ENCODE peak calls at places on chromosomes 16 and 17, in eight cellular contexts. U is keratinocyte; L is gastrocnemius medialis; E is fibroblast of lung; G is CD8-positive, alpha-beta T cell; C is left ventricle myocardium inferior; F is BE2C; I is breast epithelium. M is an unnamed sample.

GRCh38 chr16:8972843-8973586 is 9.3 kb upstream of the USP7 start:
- DNase-seq in G (no peak), L (no peak), E (peak), I (no peak), C (no peak), F (no peak), U (no peak), M (peak)

GRCh38 chr17:45747907-45748306 is 36.2 kb upstream of the CRHR1 start:
- DNase-seq in I (no peak), L (no peak), U (no peak), C (no peak), G (no peak), E (no peak), F (no peak), M (no peak)

GRCh38 chr17:3502466-3502865 is 26.7 kb downstream of the ASPA start:
- DNase-seq in U (no peak), I (no peak), E (peak), F (no peak), L (no peak), C (no peak), G (no peak), M (no peak)

GRCh38 chr16:56525154-56525720 is 5.4 kb upstream of the BBS2 start:
- DNase-seq in L (no peak), E (peak), F (no peak), C (no peak), G (no peak), U (no peak), I (no peak), M (peak)

GRCh38 chr17:63843387-63844292 is 1.2 kb upstream of the SMARCD2 start:
- DNase-seq in G (no peak), F (no peak), L (no peak), E (peak), C (peak), U (no peak), I (peak), M (peak)

GRCh38 chr17:40559016-40559853 is 6.0 kb downstream of the CCR7 start:
- DNase-seq in C (no peak), E (no peak), U (no peak), I (peak), L (no peak), F (no peak), G (peak), M (peak)

GRCh38 chr17:70552230-70552981 is 383.1 kb downstream of the KCNJ2 start:
- DNase-seq in I (no peak), E (peak), U (no peak), F (no peak), C (no peak), L (peak), G (no peak), M (peak)

GRCh38 chr17:37082461-37082860 is 133.7 kb downstream of the AATF start:
- DNase-seq in U (no peak), G (no peak), C (no peak), L (no peak), E (no peak), F (no peak), I (no peak), M (no peak)

GRCh38 chr17:66829883-66830282 is 5.0 kb upstream of the CACNG5 start:
- DNase-seq in C (no peak), L (no peak), I (no peak), E (peak), U (no peak), F (no peak), G (no peak), M (no peak)

GRCh38 chr17:62631086-62631935 is 3.8 kb downstream of the MRC2 start:
- DNase-seq in I (no peak), F (no peak), E (no peak), C (no peak), L (no peak), G (no peak), U (no peak), M (no peak)

DNA sequence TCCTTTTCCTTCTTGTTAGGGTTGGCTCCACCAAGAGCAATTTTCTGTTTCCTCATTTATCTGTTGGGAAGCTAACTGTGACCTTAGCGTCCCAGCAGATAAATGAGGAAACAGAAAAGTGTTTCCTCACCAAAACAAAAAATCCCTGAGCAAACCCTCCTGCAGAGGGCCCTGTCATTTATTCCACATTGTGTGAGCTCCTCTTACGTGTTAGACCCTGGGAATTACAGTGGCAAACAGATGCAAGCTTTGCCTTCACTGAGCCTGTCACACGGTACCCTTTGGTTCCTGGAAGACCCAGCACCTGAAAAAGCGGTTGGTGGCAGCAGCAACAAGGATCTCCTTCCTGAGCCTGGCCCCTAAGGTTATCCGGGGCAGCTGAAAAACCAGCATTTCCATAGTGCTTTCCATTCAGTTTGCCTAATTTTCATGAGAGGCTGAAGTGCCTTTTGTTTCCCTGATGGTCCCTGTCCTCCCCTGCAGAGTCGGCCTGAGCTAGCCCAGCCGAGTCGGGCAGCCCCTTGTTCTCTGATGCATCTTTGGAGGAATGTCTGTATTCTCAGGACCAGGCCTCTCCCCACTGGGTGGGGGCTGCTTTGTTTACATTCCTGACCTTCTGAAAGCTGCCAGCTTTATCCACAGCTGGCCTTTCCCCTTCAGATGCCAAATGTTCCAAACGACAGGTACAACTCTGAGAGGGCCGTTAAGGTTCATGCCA is 34.7 kb downstream of the YPEL2 start:
- DNase-seq in F (no peak), G (no peak), I (no peak), E (no peak), C (no peak), U (no peak), L (no peak), M (peak)
- H3K4me3 ChIP-seq in F (no peak), G (peak), I (no peak), E (no peak), C (peak), U (no peak), L (peak), M (no peak)

GRCh38 chr17:47821424-47822379 is at the start of gene OSBPL7:
- DNase-seq in I (peak), E (peak), U (no peak), C (peak), F (peak), L (peak), G (peak), M (peak)
- TF ChIP-seq CTCF in I (no peak), E (no peak), U (no peak), C (no peak), F (peak), L (no peak), G (no peak), M (no peak)

DNA sequence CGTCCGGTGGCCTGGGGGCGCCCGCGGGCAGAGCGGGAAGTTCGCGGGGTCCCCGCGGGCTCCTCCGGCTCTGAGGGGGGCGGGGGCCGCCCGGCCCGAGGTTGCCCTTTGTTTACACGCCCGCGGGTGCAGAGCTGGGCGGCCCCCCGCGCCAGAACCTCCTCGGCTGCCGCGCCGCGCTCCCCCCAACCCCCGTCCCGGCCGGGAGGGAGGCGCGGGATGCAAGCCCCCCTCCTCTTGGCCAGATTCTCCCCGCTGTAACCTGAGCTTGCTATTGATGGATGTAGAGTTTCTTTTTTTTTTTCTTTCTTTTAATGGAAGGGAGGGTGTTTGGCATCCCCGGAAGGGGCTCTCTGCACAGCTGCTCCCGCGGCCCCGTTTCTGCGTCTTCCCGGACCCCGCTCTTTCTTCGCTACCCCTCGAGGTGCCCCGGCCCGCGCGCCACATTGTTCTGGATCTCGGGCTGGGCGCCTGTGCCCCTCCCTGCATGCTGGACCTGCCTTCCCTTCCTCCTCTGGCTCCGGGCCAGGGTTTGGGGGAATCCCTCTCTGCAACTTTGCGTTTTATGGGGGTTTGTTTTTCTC is 648 bp downstream of the CBX2 start:
- DNase-seq in G (no peak), E (no peak), L (no peak), C (no peak), U (no peak), I (no peak), F (peak), M (no peak)
- H3K4me3 ChIP-seq in G (peak), E (peak), L (peak), C (peak), U (peak), I (peak), F (peak), M (peak)

DNA sequence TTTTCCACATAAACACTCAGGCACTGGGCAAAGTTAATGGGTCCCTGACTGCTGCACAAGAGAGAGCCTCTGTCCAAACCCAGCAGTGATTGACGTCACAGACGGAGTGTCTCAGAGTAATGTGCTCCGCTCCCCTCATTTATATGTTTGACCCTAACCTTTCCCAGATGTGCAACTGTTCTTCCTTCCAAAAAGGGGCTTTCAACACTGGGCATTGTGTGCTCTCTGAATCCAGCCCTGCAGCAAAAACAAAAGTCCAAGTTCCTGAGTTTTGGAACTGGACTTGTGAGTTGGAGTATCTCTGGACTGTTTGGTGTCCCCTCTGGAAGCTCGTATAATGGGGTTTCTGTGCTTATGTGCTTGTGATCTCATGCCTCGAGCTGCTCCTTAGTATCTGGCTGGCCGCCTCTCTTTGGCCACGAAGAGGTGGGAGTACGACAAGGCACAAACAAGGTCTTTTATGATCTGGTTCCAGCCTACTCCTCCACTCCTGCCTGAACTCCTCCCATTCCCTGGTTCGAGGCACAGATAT is 76.4 kb upstream of the SMIM36 start:
- DNase-seq in I (no peak), G (no peak), F (no peak), C (peak), U (no peak), L (no peak), E (peak), M (no peak)
- TF ChIP-seq CTCF in I (no peak), G (no peak), F (no peak), C (no peak), U (no peak), L (no peak), E (no peak), M (no peak)

DNA sequence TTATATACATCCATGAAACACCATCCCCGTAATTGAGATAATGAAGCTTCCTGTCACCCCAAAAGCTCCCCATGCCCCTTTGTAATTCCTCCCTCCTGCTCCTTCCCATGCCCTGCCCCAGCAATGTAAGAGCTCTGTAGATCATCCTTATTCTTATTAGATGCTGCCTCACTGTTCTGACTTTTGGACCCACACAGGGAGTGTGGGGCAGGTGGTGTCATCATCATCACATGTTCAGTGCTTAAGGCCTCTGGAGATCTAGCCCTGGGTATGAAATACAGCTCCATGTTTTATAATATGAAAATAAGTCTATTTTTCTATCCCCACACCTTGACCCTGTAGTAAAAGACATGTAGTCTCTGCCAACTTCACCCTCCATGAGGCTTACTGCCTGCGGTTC is 1.9 kb downstream of the XAF1 start:
- DNase-seq in U (no peak), G (no peak), L (no peak), C (no peak), I (no peak), E (no peak), F (no peak), M (no peak)
- H3K4me3 ChIP-seq in U (no peak), G (no peak), L (no peak), C (peak), I (no peak), E (no peak), F (no peak), M (no peak)

GRCh38 chr17:9224485-9224884 is 203.2 kb downstream of the NTN1 start:
- DNase-seq in F (no peak), C (no peak), L (no peak), I (no peak), G (no peak), U (no peak), E (no peak), M (no peak)

GRCh38 chr17:9226130-9226793 is 205.0 kb downstream of the NTN1 start:
- DNase-seq in E (no peak), L (no peak), U (no peak), I (no peak), F (no peak), C (no peak), G (no peak), M (no peak)

GRCh38 chr17:9226794-9227135 is 205.5 kb downstream of the NTN1 start:
- DNase-seq in G (no peak), F (no peak), C (no peak), I (no peak), U (no peak), E (no peak), L (no peak), M (no peak)

GRCh38 chr17:9223531-9223930 is 202.2 kb downstream of the NTN1 start:
- DNase-seq in I (no peak), U (no peak), G (no peak), E (no peak), C (no peak), F (no peak), L (no peak), M (no peak)

GRCh38 chr17:9225305-9226101 is 204.2 kb downstream of the NTN1 start:
- DNase-seq in F (no peak), L (no peak), E (no peak), C (no peak), U (no peak), G (no peak), I (no peak), M (no peak)
- TF ChIP-seq CTCF in F (no peak), L (no peak), E (no peak), C (no peak), U (no peak), G (no peak), I (no peak), M (no peak)

DNA sequence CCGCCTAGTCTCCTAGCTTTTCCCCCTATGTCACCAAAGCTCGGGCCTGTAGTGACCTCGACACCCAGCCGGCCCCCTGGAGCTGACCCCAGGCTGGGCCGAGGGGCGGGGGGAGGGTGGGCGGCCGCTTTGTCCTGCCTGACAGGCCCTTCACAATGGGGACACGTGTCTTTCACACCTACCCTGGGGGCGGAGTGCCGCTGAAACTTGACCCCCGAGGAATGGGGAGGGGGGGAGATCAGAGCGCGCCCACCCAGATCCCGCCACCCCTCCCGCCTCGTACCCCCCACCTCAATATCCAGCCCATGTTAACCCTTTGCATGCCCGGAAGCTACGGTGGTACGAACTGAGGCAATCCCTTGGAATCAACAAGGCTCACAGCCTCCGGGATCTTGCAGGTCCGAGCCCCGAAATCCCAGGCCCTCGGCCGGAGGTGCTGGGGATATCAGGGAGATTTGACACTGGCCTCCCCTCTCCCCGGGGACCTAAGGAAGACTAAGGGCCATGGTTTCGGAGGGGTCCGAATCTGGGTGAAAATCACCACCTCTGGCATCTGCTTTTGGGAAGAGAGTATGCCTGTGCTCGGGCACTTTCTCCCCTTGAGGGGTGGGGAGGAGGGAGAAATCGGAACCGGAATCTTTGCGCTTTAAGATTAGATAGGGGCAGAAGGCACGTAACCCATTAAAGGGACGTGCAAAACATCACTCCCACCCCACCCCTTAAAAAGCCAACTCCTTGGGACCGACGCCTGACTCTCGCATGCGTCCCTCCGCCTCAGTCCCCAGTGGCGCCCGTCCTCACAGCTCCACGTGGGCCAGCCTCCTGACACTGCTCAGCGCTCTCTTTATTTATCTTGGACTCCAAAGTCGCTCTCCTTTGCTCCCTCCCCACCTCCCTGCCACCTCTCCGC is 2.6 kb downstream of the NOG start:
- DNase-seq in F (no peak), G (peak), C (no peak), L (no peak), I (no peak), U (no peak), E (no peak), M (no peak)
- H3K4me3 ChIP-seq in F (no peak), G (peak), C (peak), L (peak), I (peak), U (peak), E (peak), M (no peak)

GRCh38 chr16:67668495-67669157 is 2.0 kb downstream of the C16orf86 start:
- DNase-seq in G (no peak), C (no peak), L (no peak), U (no peak), F (peak), I (no peak), E (no peak), M (no peak)
- TF ChIP-seq CTCF in G (no peak), C (no peak), L (no peak), U (no peak), F (peak), I (no peak), E (no peak), M (peak)